ENCODE peak calls at places on chromosomes 4 and X, in nine cellular contexts. One of them, this sample, is unnamed.

GRCh38 chrX:1152090-1152489 is 60.4 kb downstream of the CRLF2 start:
- DNase-seq in HepG2: no peak
- DNase-seq in suprapubic skin: no peak
- DNase-seq in tibial nerve: no peak
- DNase-seq in ovary: no peak
- DNase-seq in sigmoid colon: no peak
- DNase-seq in transverse colon: no peak
- DNase-seq in A549: no peak
- DNase-seq in upper lobe of left lung: no peak
- DNase-seq in this sample: no peak

GRCh38 chrX:121052122-121052521 is 4.7 kb downstream of the GLUD2 start:
- DNase-seq in HepG2: peak
- DNase-seq in ovary: no peak
- DNase-seq in transverse colon: no peak
- DNase-seq in sigmoid colon: no peak
- DNase-seq in A549: peak
- DNase-seq in upper lobe of left lung: no peak
- DNase-seq in tibial nerve: no peak
- DNase-seq in suprapubic skin: no peak
- DNase-seq in this sample: no peak

GRCh38 chrX:80578518-80579105 is 158.4 kb downstream of the TENT5D start:
- DNase-seq in suprapubic skin: no peak
- DNase-seq in A549: peak
- DNase-seq in HepG2: peak
- DNase-seq in transverse colon: no peak
- DNase-seq in ovary: no peak
- DNase-seq in upper lobe of left lung: no peak
- DNase-seq in tibial nerve: no peak
- DNase-seq in sigmoid colon: no peak
- DNase-seq in this sample: peak

GRCh38 chr4:1549638-1550035 is 134.5 kb downstream of the FAM53A start:
- DNase-seq in tibial nerve: no peak
- DNase-seq in ovary: no peak
- DNase-seq in sigmoid colon: no peak
- DNase-seq in transverse colon: no peak
- DNase-seq in A549: no peak
- DNase-seq in HepG2: no peak
- DNase-seq in suprapubic skin: no peak
- DNase-seq in upper lobe of left lung: peak
- DNase-seq in this sample: no peak

GRCh38 chr4:5995901-5996623 is 22.2 kb downstream of the C4orf50 start:
- DNase-seq in tibial nerve: no peak
- DNase-seq in ovary: no peak
- DNase-seq in sigmoid colon: peak
- DNase-seq in transverse colon: no peak
- DNase-seq in suprapubic skin: peak
- DNase-seq in upper lobe of left lung: peak
- DNase-seq in HepG2: no peak
- DNase-seq in A549: no peak
- DNase-seq in this sample: no peak

GRCh38 chrX:133792198-133792953 is 193.0 kb downstream of the GPC3 start:
- DNase-seq in HepG2: peak
- DNase-seq in tibial nerve: peak
- DNase-seq in ovary: peak
- DNase-seq in suprapubic skin: peak
- DNase-seq in transverse colon: peak
- DNase-seq in A549: peak
- DNase-seq in sigmoid colon: peak
- DNase-seq in upper lobe of left lung: no peak
- DNase-seq in this sample: peak

GRCh38 chrX:6812087-6812486 is 277.2 kb upstream of the VCX3A start:
- DNase-seq in HepG2: no peak
- DNase-seq in transverse colon: no peak
- DNase-seq in upper lobe of left lung: no peak
- DNase-seq in sigmoid colon: no peak
- DNase-seq in ovary: no peak
- DNase-seq in tibial nerve: no peak
- DNase-seq in A549: no peak
- DNase-seq in suprapubic skin: no peak
- DNase-seq in this sample: no peak

GRCh38 chr4:76195326-76195725 is 18.3 kb downstream of the SCARB2 start:
- DNase-seq in transverse colon: no peak
- DNase-seq in tibial nerve: no peak
- DNase-seq in sigmoid colon: no peak
- DNase-seq in upper lobe of left lung: no peak
- DNase-seq in suprapubic skin: no peak
- DNase-seq in HepG2: no peak
- DNase-seq in ovary: no peak
- DNase-seq in A549: no peak
- DNase-seq in this sample: no peak

GRCh38 chrX:121755541-121755940 is 708.1 kb downstream of the GLUD2 start:
- DNase-seq in sigmoid colon: no peak
- DNase-seq in ovary: no peak
- DNase-seq in tibial nerve: no peak
- DNase-seq in A549: peak
- DNase-seq in suprapubic skin: no peak
- DNase-seq in transverse colon: no peak
- DNase-seq in HepG2: no peak
- DNase-seq in upper lobe of left lung: no peak
- DNase-seq in this sample: no peak

GRCh38 chr4:30103455-30103854 is 616.7 kb upstream of the PCDH7 start:
- DNase-seq in ovary: no peak
- DNase-seq in upper lobe of left lung: no peak
- DNase-seq in sigmoid colon: no peak
- DNase-seq in HepG2: no peak
- DNase-seq in A549: no peak
- DNase-seq in transverse colon: no peak
- DNase-seq in suprapubic skin: no peak
- DNase-seq in tibial nerve: no peak
- DNase-seq in this sample: no peak

GRCh38 chr4:48012819-48013218 is 3.7 kb downstream of the CNGA1 start:
- DNase-seq in sigmoid colon: no peak
- DNase-seq in A549: no peak
- DNase-seq in suprapubic skin: no peak
- DNase-seq in ovary: no peak
- DNase-seq in transverse colon: no peak
- DNase-seq in HepG2: no peak
- DNase-seq in tibial nerve: no peak
- DNase-seq in upper lobe of left lung: no peak
- DNase-seq in this sample: no peak

GRCh38 chr4:7803992-7804758 is 135.5 kb downstream of the AFAP1 start:
- DNase-seq in suprapubic skin: peak
- DNase-seq in sigmoid colon: peak
- DNase-seq in transverse colon: peak
- DNase-seq in upper lobe of left lung: peak
- DNase-seq in tibial nerve: peak
- DNase-seq in ovary: peak
- DNase-seq in HepG2: peak
- DNase-seq in A549: peak
- DNase-seq in this sample: peak

GRCh38 chr4:57243071-57243470 is 132.9 kb upstream of the IGFBP7 start:
- DNase-seq in suprapubic skin: no peak
- DNase-seq in ovary: no peak
- DNase-seq in tibial nerve: no peak
- DNase-seq in transverse colon: no peak
- DNase-seq in sigmoid colon: no peak
- DNase-seq in upper lobe of left lung: no peak
- DNase-seq in HepG2: no peak
- DNase-seq in A549: no peak
- DNase-seq in this sample: no peak

GRCh38 chr4:13710486-13710885 is 83.0 kb upstream of the BOD1L1 start:
- DNase-seq in ovary: no peak
- DNase-seq in suprapubic skin: no peak
- DNase-seq in transverse colon: no peak
- DNase-seq in HepG2: no peak
- DNase-seq in sigmoid colon: no peak
- DNase-seq in tibial nerve: no peak
- DNase-seq in upper lobe of left lung: no peak
- DNase-seq in A549: no peak
- DNase-seq in this sample: no peak

GRCh38 chrX:31337332-31337731 is 265.5 kb upstream of the FTHL17 start:
- DNase-seq in ovary: no peak
- DNase-seq in HepG2: no peak
- DNase-seq in upper lobe of left lung: no peak
- DNase-seq in sigmoid colon: no peak
- DNase-seq in tibial nerve: no peak
- DNase-seq in suprapubic skin: no peak
- DNase-seq in transverse colon: no peak
- DNase-seq in A549: no peak
- DNase-seq in this sample: no peak

GRCh38 chr4:101835121-101835904 is 44.8 kb downstream of the BANK1 start:
- DNase-seq in tibial nerve: peak
- DNase-seq in HepG2: peak
- DNase-seq in transverse colon: no peak
- DNase-seq in A549: peak
- DNase-seq in ovary: no peak
- DNase-seq in upper lobe of left lung: no peak
- DNase-seq in sigmoid colon: peak
- DNase-seq in suprapubic skin: no peak
- DNase-seq in this sample: peak

GRCh38 chr4:165677081-165677480 is 196.0 kb upstream of the TLL1 start:
- DNase-seq in transverse colon: no peak
- DNase-seq in HepG2: no peak
- DNase-seq in ovary: no peak
- DNase-seq in sigmoid colon: no peak
- DNase-seq in suprapubic skin: no peak
- DNase-seq in A549: no peak
- DNase-seq in tibial nerve: no peak
- DNase-seq in upper lobe of left lung: no peak
- DNase-seq in this sample: no peak

GRCh38 chr4:139481465-139481864 is 27.5 kb downstream of the RAB33B start:
- DNase-seq in upper lobe of left lung: no peak
- DNase-seq in HepG2: no peak
- DNase-seq in transverse colon: no peak
- DNase-seq in suprapubic skin: no peak
- DNase-seq in A549: no peak
- DNase-seq in tibial nerve: no peak
- DNase-seq in sigmoid colon: no peak
- DNase-seq in ovary: no peak
- DNase-seq in this sample: no peak

GRCh38 chrX:11531226-11531625 is 134.5 kb downstream of the ARHGAP6 start:
- DNase-seq in suprapubic skin: no peak
- DNase-seq in transverse colon: no peak
- DNase-seq in HepG2: no peak
- DNase-seq in A549: peak
- DNase-seq in upper lobe of left lung: no peak
- DNase-seq in tibial nerve: no peak
- DNase-seq in ovary: no peak
- DNase-seq in sigmoid colon: no peak
- DNase-seq in this sample: no peak

GRCh38 chr4:186554485-186554884 is 882 bp downstream of the MTNR1A start:
- DNase-seq in sigmoid colon: no peak
- DNase-seq in ovary: no peak
- DNase-seq in A549: peak
- DNase-seq in tibial nerve: no peak
- DNase-seq in suprapubic skin: no peak
- DNase-seq in HepG2: peak
- DNase-seq in transverse colon: peak
- DNase-seq in upper lobe of left lung: no peak
- DNase-seq in this sample: no peak

GRCh38 chrX:23373129-23373804 is 38.6 kb downstream of the PTCHD1 start:
- DNase-seq in sigmoid colon: no peak
- DNase-seq in transverse colon: no peak
- DNase-seq in suprapubic skin: no peak
- DNase-seq in tibial nerve: no peak
- DNase-seq in upper lobe of left lung: no peak
- DNase-seq in HepG2: no peak
- DNase-seq in A549: peak
- DNase-seq in ovary: no peak
- DNase-seq in this sample: no peak
- TF ChIP-seq EP300 in sigmoid colon: no peak
- TF ChIP-seq EP300 in transverse colon: no peak
- TF ChIP-seq EP300 in suprapubic skin: no peak
- TF ChIP-seq EP300 in tibial nerve: no peak
- TF ChIP-seq EP300 in upper lobe of left lung: no peak
- TF ChIP-seq EP300 in HepG2: no peak
- TF ChIP-seq EP300 in A549: no peak
- TF ChIP-seq EP300 in ovary: no peak
- TF ChIP-seq EP300 in this sample: no peak

DNA sequence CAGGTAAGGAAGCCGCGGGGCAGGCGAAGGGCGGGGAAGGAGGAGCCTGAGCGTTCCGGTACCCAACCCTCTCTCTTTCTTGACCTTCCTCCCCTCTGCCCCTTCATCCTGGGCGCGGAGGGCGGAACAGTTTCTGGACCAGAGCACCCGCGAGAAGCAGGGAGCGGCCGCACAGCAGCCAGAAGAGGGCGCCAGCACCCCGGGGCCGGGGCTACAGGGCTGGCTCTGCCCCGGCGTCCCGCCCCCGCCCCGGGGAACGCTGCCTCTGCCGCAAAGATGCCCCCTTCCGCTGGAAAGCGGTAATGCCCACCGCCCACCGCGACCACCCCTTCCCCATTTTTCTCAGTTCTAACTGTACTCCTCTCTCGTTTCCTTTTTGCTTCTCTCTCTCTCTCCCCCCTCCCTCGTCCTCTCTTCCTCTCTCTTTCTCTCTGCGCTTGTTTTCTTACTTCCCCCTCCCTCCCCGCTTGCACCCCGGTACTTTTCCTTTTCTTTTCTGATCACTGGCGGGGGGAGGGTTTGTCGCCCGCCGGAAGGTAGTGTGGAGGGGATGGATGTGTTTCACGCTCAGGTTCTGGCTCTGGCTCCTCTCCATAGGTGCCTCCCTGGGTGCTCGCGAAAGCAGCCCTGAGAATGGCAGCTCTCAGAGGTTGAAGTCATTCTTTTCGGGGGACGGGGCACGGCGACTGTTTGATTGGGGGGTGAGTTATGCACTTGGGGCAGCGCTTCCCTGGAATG is 13.1 kb upstream of the PRDM8 start:
- DNase-seq in sigmoid colon: peak
- DNase-seq in tibial nerve: peak
- DNase-seq in transverse colon: peak
- DNase-seq in A549: peak
- DNase-seq in suprapubic skin: peak
- DNase-seq in HepG2: peak
- DNase-seq in ovary: peak
- DNase-seq in upper lobe of left lung: peak
- DNase-seq in this sample: peak
- TF ChIP-seq EP300 in sigmoid colon: no peak
- TF ChIP-seq EP300 in tibial nerve: no peak
- TF ChIP-seq EP300 in transverse colon: no peak
- TF ChIP-seq EP300 in A549: no peak
- TF ChIP-seq EP300 in suprapubic skin: no peak
- TF ChIP-seq EP300 in HepG2: no peak
- TF ChIP-seq EP300 in ovary: no peak
- TF ChIP-seq EP300 in upper lobe of left lung: no peak
- TF ChIP-seq EP300 in this sample: no peak

GRCh38 chr4:154928640-154929257 is 147.7 kb downstream of the RBM46 start:
- DNase-seq in transverse colon: no peak
- DNase-seq in upper lobe of left lung: no peak
- DNase-seq in A549: peak
- DNase-seq in HepG2: peak
- DNase-seq in sigmoid colon: no peak
- DNase-seq in tibial nerve: no peak
- DNase-seq in suprapubic skin: no peak
- DNase-seq in ovary: no peak
- DNase-seq in this sample: peak
- TF ChIP-seq EP300 in transverse colon: no peak
- TF ChIP-seq EP300 in upper lobe of left lung: no peak
- TF ChIP-seq EP300 in A549: no peak
- TF ChIP-seq EP300 in HepG2: no peak
- TF ChIP-seq EP300 in sigmoid colon: no peak
- TF ChIP-seq EP300 in tibial nerve: no peak
- TF ChIP-seq EP300 in suprapubic skin: no peak
- TF ChIP-seq EP300 in ovary: no peak
- TF ChIP-seq EP300 in this sample: no peak

GRCh38 chr4:94595880-94596483 is 144.2 kb downstream of the PDLIM5 start:
- DNase-seq in A549: peak
- DNase-seq in HepG2: peak
- DNase-seq in suprapubic skin: no peak
- DNase-seq in sigmoid colon: no peak
- DNase-seq in ovary: no peak
- DNase-seq in tibial nerve: no peak
- DNase-seq in upper lobe of left lung: no peak
- DNase-seq in transverse colon: no peak
- DNase-seq in this sample: peak
- TF ChIP-seq EP300 in A549: no peak
- TF ChIP-seq EP300 in HepG2: no peak
- TF ChIP-seq EP300 in suprapubic skin: no peak
- TF ChIP-seq EP300 in sigmoid colon: no peak
- TF ChIP-seq EP300 in ovary: no peak
- TF ChIP-seq EP300 in tibial nerve: no peak
- TF ChIP-seq EP300 in upper lobe of left lung: no peak
- TF ChIP-seq EP300 in transverse colon: no peak
- TF ChIP-seq EP300 in this sample: no peak

This sample was measured in SK-N-SH.